ENCODE peak calls at places on chromosome 16, in seven cellular contexts. D is thoracic aorta, N is BE2C, V is breast epithelium, S is heart left ventricle, X is foreskin fibroblast, K is IMR-90. L is an unnamed sample.

GRCh38 chr16:70267516-70267915 is 15.8 kb upstream of the EXOSC6 start:
- DNase-seq in K (peak; percentile 55), S (no peak), X (peak; percentile 68), V (no peak), N (peak; percentile 54), D (no peak), L (peak; percentile 27)

GRCh38 chr16:88499836-88500251 is 46.8 kb downstream of the ZFPM1 start:
- DNase-seq in X (no peak), V (no peak), K (no peak), N (no peak), D (no peak), S (no peak), L (no peak)

GRCh38 chr16:24853169-24853824 is 7.5 kb downstream of the SLC5A11 start:
- DNase-seq in K (no peak), X (no peak), N (no peak), V (no peak), D (no peak), S (no peak), L (no peak)

GRCh38 chr16:67528222-67528869 is at the start of gene RIPOR1:
- DNase-seq in S (peak; percentile 86), D (no peak), V (no peak), X (peak; percentile 66), N (peak; percentile 70), K (no peak), L (no peak)

GRCh38 chr16:67177743-67178699 is 5.7 kb downstream of the MATCAP1 start:
- DNase-seq in X (peak; percentile 80), K (peak; percentile 40), D (no peak), N (peak; percentile 75), S (peak; percentile 70), V (peak; percentile 82), L (no peak)

GRCh38 chr16:62018301-62019060 is 17.8 kb downstream of the CDH8 start:
- DNase-seq in K (no peak), X (no peak), S (no peak), D (no peak), N (no peak), V (no peak), L (no peak)

GRCh38 chr16:35560637-35560984 is 2101.2 kb downstream of the TP53TG3F start:
- DNase-seq in D (no peak), K (no peak), S (no peak), V (no peak), N (no peak), X (no peak), L (no peak)

GRCh38 chr16:67443299-67443698 is 12.4 kb downstream of the HSD11B2 start:
- DNase-seq in S (peak; percentile 74), D (no peak), X (peak; percentile 81), V (no peak), N (no peak), K (no peak), L (no peak)

GRCh38 chr16:21300309-21301167 is 22.4 kb upstream of the CRYM start:
- DNase-seq in D (peak; percentile 98), N (peak; percentile 95), S (peak; percentile 95), V (peak; percentile 98), K (peak; percentile 100), X (peak; percentile 100), L (no peak)

GRCh38 chr16:66984902-66985311 is 3.5 kb upstream of the CES4A start:
- DNase-seq in N (no peak), D (no peak), K (no peak), X (no peak), V (no peak), S (no peak), L (no peak)

GRCh38 chr16:64791756-64792155 is 330.1 kb downstream of the CDH11 start:
- DNase-seq in D (no peak), X (no peak), S (no peak), N (no peak), V (no peak), K (peak; percentile 20), L (no peak)

GRCh38 chr16:81879625-81880024 is 100.5 kb downstream of the PLCG2 start:
- DNase-seq in V (no peak), N (no peak), K (no peak), S (no peak), D (no peak), X (no peak), L (no peak)

GRCh38 chr16:49280861-49281331 is 742 bp downstream of the CBLN1 start:
- DNase-seq in V (no peak), X (no peak), K (no peak), S (no peak), D (no peak), N (no peak), L (no peak)

GRCh38 chr16:86353185-86353584 is 157.1 kb upstream of the FOXF1 start:
- DNase-seq in S (no peak), N (no peak), D (no peak), K (peak; percentile 86), X (peak; percentile 75), V (no peak), L (peak; percentile 27)

GRCh38 chr16:4324871-4325740 is 9.2 kb downstream of the GLIS2 start:
- DNase-seq in D (no peak), S (peak; percentile 58), V (no peak), N (no peak), K (no peak), X (peak; percentile 2), L (no peak)

GRCh38 chr16:88494335-88495154 is 41.5 kb downstream of the ZFPM1 start:
- DNase-seq in V (no peak), S (no peak), K (no peak), N (no peak), D (no peak), X (no peak), L (no peak)

GRCh38 chr16:67657751-67658518 is 2.1 kb downstream of the ACD start:
- DNase-seq in V (no peak), K (no peak), N (no peak), X (no peak), S (no peak), D (no peak), L (no peak)

GRCh38 chr16:68227183-68227793 is 8.6 kb downstream of the ESRP2 start:
- DNase-seq in K (no peak), N (no peak), S (no peak), D (no peak), X (no peak), V (no peak), L (no peak)

GRCh38 chr16:80691111-80691761 is 113.2 kb downstream of the CDYL2 start:
- DNase-seq in X (no peak), N (no peak), V (no peak), K (peak; percentile 21), S (no peak), D (no peak), L (no peak)

DNA sequence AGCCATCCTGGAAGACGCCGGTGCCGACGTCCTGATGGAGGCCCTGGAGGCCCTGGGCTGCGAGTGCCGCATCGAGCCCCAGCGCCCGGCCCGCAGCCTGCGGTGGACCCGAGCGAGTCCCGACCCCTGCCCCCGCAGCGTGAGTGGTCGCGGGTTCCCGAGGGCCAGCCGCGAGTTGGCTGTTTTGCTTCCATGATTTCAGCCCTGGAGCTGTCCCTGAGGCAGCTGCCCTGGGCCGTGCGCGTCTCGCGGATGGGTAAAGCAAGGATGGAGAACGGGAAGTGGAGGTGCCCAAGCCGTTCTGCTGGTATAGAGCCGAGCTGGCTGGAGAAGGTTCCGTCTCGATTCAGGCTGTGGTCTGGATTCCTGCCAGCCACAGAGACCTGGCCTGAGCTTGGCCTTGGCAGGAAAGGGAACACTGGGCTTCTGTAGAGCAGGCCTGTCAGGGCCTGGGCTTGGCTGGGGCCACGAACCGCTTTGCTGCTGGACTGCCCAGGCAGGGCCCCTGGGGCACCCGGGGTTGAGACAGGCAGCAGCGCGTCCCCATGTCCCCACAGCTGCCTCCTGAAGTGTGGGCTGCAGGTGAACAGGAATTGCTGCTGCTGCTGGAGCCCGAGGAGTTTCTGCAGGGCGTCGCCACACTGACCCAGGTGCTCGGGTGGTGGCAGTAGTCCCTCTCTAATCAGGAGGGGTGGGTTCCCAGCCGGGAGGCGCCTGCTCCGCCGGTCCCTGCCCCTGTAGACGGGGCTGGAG is 945 bp upstream of the MRPS34 start:
- DNase-seq in S (peak; percentile 71), X (peak; percentile 61), D (no peak), K (peak; percentile 24), N (peak; percentile 15), V (no peak), L (no peak)
- TF ChIP-seq CTCF in S (no peak), X (no peak), D (no peak), K (no peak), N (no peak), V (no peak), L (peak; percentile 33)

GRCh38 chr16:76756423-76756822 is 434.6 kb upstream of the MON1B start:
- DNase-seq in S (no peak), D (no peak), N (no peak), V (no peak), X (no peak), K (no peak), L (no peak)

DNA sequence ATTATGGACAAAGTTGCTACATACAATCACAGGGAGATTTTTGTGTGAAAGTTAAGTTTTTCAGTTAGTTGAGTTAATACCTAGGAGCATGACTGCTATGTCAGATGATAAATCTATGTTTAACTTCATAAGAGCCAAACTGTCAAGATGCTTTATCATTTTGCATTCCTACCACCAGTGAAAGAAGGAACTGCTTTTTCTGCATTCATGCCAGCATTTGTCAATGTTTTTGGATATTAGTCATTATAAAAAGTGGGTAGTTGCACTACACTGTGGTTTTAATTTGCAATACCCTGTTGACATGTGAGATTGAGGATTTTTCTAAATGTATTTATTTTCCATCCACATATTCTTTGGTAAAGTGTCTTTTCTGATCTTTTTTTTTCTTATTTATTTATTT is 434.0 kb upstream of the MON1B start:
- DNase-seq in N (no peak), K (no peak), X (no peak), D (no peak), V (no peak), S (no peak), L (no peak)
- TF ChIP-seq CTCF in N (no peak), K (no peak), X (no peak), D (no peak), V (no peak), S (no peak), L (no peak)

GRCh38 chr16:74030000-74030399 is 266.6 kb upstream of the PSMD7 start:
- DNase-seq in V (no peak), D (no peak), X (no peak), N (no peak), K (no peak), S (no peak), L (no peak)

GRCh38 chr16:74031551-74031950 is 265.1 kb upstream of the PSMD7 start:
- DNase-seq in X (no peak), N (no peak), V (no peak), D (no peak), K (no peak), S (no peak), L (no peak)

GRCh38 chr16:74034862-74035261 is 261.8 kb upstream of the PSMD7 start:
- DNase-seq in S (no peak), N (peak; percentile 15), V (no peak), K (peak; percentile 11), X (peak; percentile 17), D (no peak), L (no peak)

DNA sequence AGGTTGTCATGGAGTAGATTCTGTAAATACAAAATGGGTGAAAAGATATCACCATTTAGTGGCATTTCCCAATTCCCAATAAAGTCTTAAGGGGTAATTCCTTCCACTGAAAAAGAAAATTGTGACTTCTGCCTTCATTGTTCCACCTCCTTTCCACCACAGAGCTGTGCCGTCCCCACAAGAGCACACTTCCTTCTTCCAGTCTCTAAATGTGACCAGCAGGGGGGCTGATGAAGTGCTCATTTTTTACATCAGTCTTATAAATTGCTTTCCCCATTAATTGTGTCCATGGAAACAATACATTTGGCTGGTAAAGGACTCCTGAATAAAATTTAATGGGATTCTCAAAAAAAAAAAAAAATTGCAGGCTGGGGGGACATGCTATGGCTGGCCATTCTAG is 260.8 kb upstream of the PSMD7 start:
- DNase-seq in K (peak; percentile 2), D (no peak), S (no peak), N (peak; percentile 15), V (no peak), X (peak; percentile 0), L (no peak)
- TF ChIP-seq CTCF in K (peak; percentile 8), D (no peak), S (no peak), N (peak; percentile 60), V (no peak), X (peak; percentile 21), L (peak; percentile 62)

GRCh38 chr16:77894054-77894632 is 105.8 kb downstream of the VAT1L start:
- DNase-seq in X (no peak), K (no peak), V (no peak), S (peak; percentile 58), N (no peak), D (no peak), L (no peak)
- TF ChIP-seq CTCF in X (no peak), K (no peak), V (no peak), S (no peak), N (no peak), D (no peak), L (no peak)